ENCODE peak calls at places on chromosome 1, in seven cellular contexts. V is astrocyte; Z is adrenal gland; D is heart left ventricle; F is small intestine; W is HCT116; O is CD8-positive, alpha-beta T cell. J is an unnamed sample.

GRCh38 chr1:29649375-29650040 is 413.2 kb downstream of the PTPRU start:
- DNase-seq in V (peak; percentile 29), Z (no peak), D (no peak), F (no peak), W (no peak), O (no peak), J (no peak)

GRCh38 chr1:235054466-235054865 is 74.2 kb downstream of the TOMM20 start:
- DNase-seq in V (no peak), Z (no peak), D (no peak), F (no peak), W (no peak), O (no peak), J (no peak)

GRCh38 chr1:2174348-2175054 is 20.1 kb downstream of the FAAP20 start:
- DNase-seq in V (peak; percentile 30), Z (peak; percentile 58), D (peak; percentile 80), F (peak; percentile 47), W (peak; percentile 28), O (no peak), J (peak; percentile 67)

GRCh38 chr1:46401964-46402626 is 8.0 kb downstream of the FAAH start:
- DNase-seq in V (peak; percentile 86), Z (peak; percentile 84), D (no peak), F (peak; percentile 91), W (peak; percentile 43), O (no peak), J (peak; percentile 98)

GRCh38 chr1:180698580-180698979 is 66.8 kb downstream of the XPR1 start:
- DNase-seq in V (no peak), Z (no peak), D (no peak), F (no peak), W (no peak), O (no peak), J (no peak)

GRCh38 chr1:230226814-230227213 is 159.8 kb downstream of the GALNT2 start:
- DNase-seq in V (no peak), Z (no peak), D (no peak), F (no peak), W (no peak), O (no peak), J (no peak)

GRCh38 chr1:47785118-47785517 is 212.1 kb downstream of the TRABD2B start:
- DNase-seq in V (no peak), Z (no peak), D (no peak), F (no peak), W (no peak), O (no peak), J (no peak)

GRCh38 chr1:38613996-38614395 is 245.6 kb downstream of the RRAGC start:
- DNase-seq in V (no peak), Z (no peak), D (no peak), F (no peak), W (no peak), O (no peak), J (no peak)

GRCh38 chr1:27682351-27682944 is 10.5 kb upstream of the IFI6 start:
- DNase-seq in V (no peak), Z (no peak), D (no peak), F (no peak), W (no peak), O (no peak), J (no peak)

GRCh38 chr1:24373710-24374109 is 39.9 kb downstream of the STPG1 start:
- DNase-seq in V (no peak), Z (no peak), D (no peak), F (no peak), W (no peak), O (no peak), J (no peak)

GRCh38 chr1:9652379-9653194 is 1.1 kb downstream of the PIK3CD start:
- DNase-seq in V (no peak), Z (no peak), D (peak; percentile 81), F (peak; percentile 39), W (no peak), O (peak; percentile 82), J (no peak)

GRCh38 chr1:203276916-203277535 is 28.3 kb upstream of the BTG2 start:
- DNase-seq in V (no peak), Z (no peak), D (no peak), F (no peak), W (no peak), O (no peak), J (no peak)

GRCh38 chr1:66925944-66926343 is 1.2 kb downstream of the MIER1 start:
- DNase-seq in V (no peak), Z (no peak), D (no peak), F (no peak), W (no peak), O (no peak), J (peak; percentile 15)

GRCh38 chr1:188089461-188089860 is 1260.7 kb downstream of the PLA2G4A start:
- DNase-seq in V (peak; percentile 2), Z (no peak), D (no peak), F (no peak), W (no peak), O (no peak), J (no peak)

GRCh38 chr1:43935711-43936427 is 2.3 kb downstream of the ARTN start:
- DNase-seq in V (no peak), Z (no peak), D (no peak), F (no peak), W (no peak), O (no peak), J (peak; percentile 21)

GRCh38 chr1:2972011-2972878 is 49.0 kb upstream of the ACTRT2 start:
- DNase-seq in V (no peak), Z (peak; percentile 9), D (peak; percentile 59), F (no peak), W (no peak), O (no peak), J (no peak)

GRCh38 chr1:12677565-12677964 is 33.7 kb downstream of the AADACL4 start:
- DNase-seq in V (no peak), Z (no peak), D (no peak), F (no peak), W (no peak), O (no peak), J (no peak)
- H3K27ac ChIP-seq in V (no peak overlapping the region), Z (no peak overlapping the region), D (no peak overlapping the region), F (no peak overlapping the region), W (no peak overlapping the region), O (no peak overlapping the region), J (no peak overlapping the region)

DNA sequence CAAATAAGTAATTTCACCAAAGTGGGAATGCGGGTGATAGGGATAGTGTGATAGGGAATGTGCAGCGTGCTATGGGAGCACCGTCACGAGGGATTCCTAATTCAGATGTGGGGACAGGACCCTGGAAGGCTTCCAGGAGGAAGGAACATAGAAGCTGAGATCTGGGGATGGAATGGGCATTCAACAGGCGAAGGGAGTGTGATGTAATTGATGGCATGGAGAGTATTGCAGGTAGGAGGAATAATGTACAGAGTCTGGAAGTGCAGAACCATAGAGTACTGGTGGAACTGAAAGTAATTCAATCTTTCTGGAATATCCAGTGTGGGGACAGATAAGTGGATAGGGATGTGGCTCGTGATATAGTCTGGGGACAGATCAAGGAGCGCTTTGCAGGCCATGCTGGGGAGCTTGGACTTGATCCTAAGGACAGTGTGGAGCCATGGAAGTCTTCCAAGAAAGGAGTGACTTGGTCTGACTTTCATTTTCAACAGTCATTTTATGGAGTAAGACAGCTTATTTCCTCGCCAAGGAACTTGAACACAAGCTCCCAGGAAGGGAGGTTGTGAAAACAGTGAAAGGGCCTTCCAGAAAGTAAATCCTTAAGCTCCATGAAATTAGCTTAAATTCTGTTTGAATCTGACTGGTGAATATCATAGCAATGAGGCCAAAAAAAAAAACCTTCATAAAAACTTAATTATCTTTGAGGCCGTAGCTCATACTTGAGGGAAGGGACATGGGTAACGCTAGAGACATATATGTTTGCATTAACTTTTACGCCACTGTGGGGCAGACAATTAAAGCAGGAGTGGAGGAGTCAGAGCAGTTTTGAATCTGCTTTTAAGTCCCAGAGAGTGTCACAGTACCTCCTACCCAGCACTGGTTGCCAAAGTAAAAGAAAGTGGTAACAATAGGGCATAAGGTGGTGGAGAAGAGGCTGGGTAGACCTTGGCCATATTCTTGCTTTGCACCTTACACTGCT is 55.8 kb downstream of the ROR1 start:
- DNase-seq in V (no peak), Z (peak; percentile 29), D (no peak), F (peak; percentile 87), W (no peak), O (no peak), J (no peak)
- H3K4me1 ChIP-seq in V (peaks cover 14% of the 10 kb centered on the region), Z (peaks cover 9% of the 10 kb centered on the region), D (no peaks in the 10 kb centered on the region), F (no peaks in the 10 kb centered on the region), W (no peaks in the 10 kb centered on the region), O (no peaks in the 10 kb centered on the region), J (peaks cover 14% of the 10 kb centered on the region)

DNA sequence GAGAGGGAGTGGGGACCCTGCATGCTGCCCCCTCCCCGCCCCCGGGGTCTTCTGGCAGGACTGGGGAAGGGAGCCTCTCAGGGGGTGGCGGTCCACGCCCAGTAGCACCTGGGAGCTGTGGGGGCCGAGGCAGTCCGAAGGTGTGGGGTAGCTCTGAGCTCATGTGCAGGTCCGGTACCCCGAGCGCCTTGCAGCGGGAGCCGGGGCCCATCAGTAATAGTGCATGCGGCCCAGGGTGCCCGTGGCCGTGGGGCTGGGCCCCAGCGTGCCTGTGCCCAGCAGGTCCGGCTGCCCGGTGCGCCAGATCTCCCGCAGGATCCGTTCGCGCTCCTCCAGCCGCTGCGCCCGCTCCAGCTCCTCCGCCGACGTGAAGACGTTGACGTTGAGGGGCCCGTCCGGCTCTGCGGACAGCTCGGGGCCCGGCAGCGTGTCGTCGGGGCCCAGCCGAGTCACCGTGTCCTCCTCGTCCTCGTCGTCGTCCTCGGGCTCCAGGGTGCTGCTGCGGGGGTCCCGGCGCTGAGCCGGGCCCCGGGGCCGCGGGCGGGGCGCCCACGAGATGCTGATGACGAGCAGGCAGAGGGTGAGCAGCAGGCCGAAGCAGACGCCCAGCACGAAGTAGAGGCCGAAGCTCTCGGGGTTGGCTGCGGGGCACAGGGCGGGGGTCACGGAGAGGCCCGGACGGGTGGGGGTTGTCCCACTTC is 1.2 kb downstream of the EVA1B start:
- DNase-seq in V (no peak), Z (no peak), D (no peak), F (no peak), W (no peak), O (no peak), J (peak; percentile 41)
- H3K27ac ChIP-seq in V (peak overlapping the region; percentile 81), Z (peak overlapping the region; percentile 84), D (peak overlapping the region; percentile 96), F (peak overlapping the region; percentile 80), W (peak overlapping the region; percentile 89), O (no peak overlapping the region), J (peak overlapping the region; percentile 83)

GRCh38 chr1:226590626-226591025 is 42.1 kb downstream of the STUM start:
- DNase-seq in V (no peak), Z (no peak), D (no peak), F (no peak), W (no peak), O (no peak), J (no peak)

GRCh38 chr1:226589008-226589733 is 40.6 kb downstream of the STUM start:
- DNase-seq in V (no peak), Z (peak; percentile 80), D (no peak), F (no peak), W (no peak), O (no peak), J (no peak)

GRCh38 chr1:226586116-226586515 is 37.6 kb downstream of the STUM start:
- DNase-seq in V (no peak), Z (no peak), D (no peak), F (no peak), W (no peak), O (no peak), J (no peak)

GRCh38 chr1:226586650-226587443 is 38.3 kb downstream of the STUM start:
- DNase-seq in V (no peak), Z (no peak), D (no peak), F (no peak), W (no peak), O (no peak), J (no peak)

DNA sequence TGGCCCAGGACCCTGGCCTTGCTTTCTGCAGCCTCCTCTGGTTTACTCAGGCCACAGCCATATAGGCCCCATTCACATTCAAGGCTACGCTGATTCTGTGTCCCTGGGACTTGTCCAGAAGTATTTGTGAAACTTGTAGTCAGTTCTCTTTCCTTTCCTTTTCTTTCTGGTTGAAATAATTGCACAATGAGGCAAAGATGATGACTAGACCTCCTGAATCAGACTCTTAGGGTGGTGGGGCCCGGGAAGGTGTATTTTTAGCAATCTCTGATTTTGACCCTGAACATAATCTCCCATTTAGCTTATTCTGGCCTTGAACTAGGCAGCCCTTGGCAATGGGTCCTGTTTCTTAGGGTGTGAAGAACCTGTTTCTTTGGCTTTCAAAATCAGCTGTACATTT is 39.9 kb downstream of the STUM start:
- DNase-seq in V (no peak), Z (peak; percentile 28), D (no peak), F (no peak), W (no peak), O (no peak), J (no peak)
- H3K4me1 ChIP-seq in V (no peaks in the 10 kb centered on the region), Z (no peaks in the 10 kb centered on the region), D (no peaks in the 10 kb centered on the region), F (no peaks in the 10 kb centered on the region), W (no peaks in the 10 kb centered on the region), O (no peaks in the 10 kb centered on the region), J (peaks cover 7% of the 10 kb centered on the region)